ENCODE peak calls at places on chromosome 5, in eight cellular contexts. K is EL; M is stromal cell of bone marrow; C is stimulated activated naive CD8-positive, alpha-beta T cell treated with anti-CD3 and anti-CD28 coated beads, Interleukin-15, amount 100 ng/mL, for 72 hours; T is G401; I is stimulated activated CD8-positive, alpha-beta memory T cell treated with anti-CD3 and anti-CD28 coated beads, Interleukin-15, amount 100 ng/mL, for 24 hours; E is keratinocyte; B is germinal center. O is an unnamed sample.
A peak's percentile ranks its signal among the peaks of the same experiment; 100 is the strongest.

GRCh38 chr5:50967388-50968039 is 301.1 kb downstream of the PARP8 start:
- DNase-seq in E (no peak), T (no peak), C (no peak), M (no peak), K (peak; percentile 27), I (no peak), B (no peak), O (no peak)

GRCh38 chr5:54701179-54701578 is 183.6 kb downstream of the SNX18 start:
- DNase-seq in I (no peak), C (no peak), E (peak; percentile 57), K (peak; percentile 99), T (no peak), M (peak; percentile 56), B (no peak), O (peak; percentile 95)

GRCh38 chr5:169115725-169116124 is 185.2 kb downstream of the SLIT3 start:
- DNase-seq in C (no peak), K (no peak), I (no peak), M (no peak), T (no peak), B (no peak), E (no peak), O (no peak)

GRCh38 chr5:149062371-149063016 is 368 bp downstream of the SH3TC2 start:
- DNase-seq in I (no peak), M (peak; percentile 85), E (peak; percentile 85), K (peak; percentile 96), B (no peak), C (no peak), T (no peak), O (peak; percentile 68)

GRCh38 chr5:124871299-124871698 is 124.9 kb upstream of the ZNF608 start:
- DNase-seq in E (no peak), T (peak; percentile 39), M (peak; percentile 69), B (no peak), K (peak; percentile 25), C (no peak), I (no peak), O (peak; percentile 16)

GRCh38 chr5:133397986-133398645 is 214.2 kb downstream of the FSTL4 start:
- DNase-seq in C (no peak), I (no peak), M (no peak), B (no peak), T (no peak), E (no peak), K (no peak), O (no peak)

GRCh38 chr5:152256580-152256979 is 148.5 kb downstream of the NMUR2 start:
- DNase-seq in I (no peak), K (no peak), T (no peak), C (no peak), B (no peak), E (no peak), M (no peak), O (no peak)

GRCh38 chr5:154031923-154032489 is 6.7 kb downstream of the FAM114A2 start:
- DNase-seq in C (no peak), K (no peak), I (no peak), E (no peak), M (no peak), T (no peak), B (no peak), O (no peak)

GRCh38 chr5:149747833-149748366 is 17.8 kb downstream of the PPARGC1B start:
- DNase-seq in T (no peak), B (no peak), E (no peak), C (no peak), I (no peak), M (no peak), K (no peak), O (no peak)

GRCh38 chr5:57931807-57932206 is 449.2 kb upstream of the ACTBL2 start:
- DNase-seq in T (no peak), C (no peak), K (no peak), M (no peak), B (no peak), I (no peak), E (no peak), O (no peak)

GRCh38 chr5:119478781-119479180 is 26.5 kb downstream of the HSD17B4 start:
- DNase-seq in B (no peak), K (peak; percentile 10), T (no peak), M (no peak), C (no peak), E (no peak), I (no peak), O (no peak)

GRCh38 chr5:171774418-171774817 is 11.2 kb upstream of the SMIM23 start:
- DNase-seq in K (no peak), M (no peak), T (no peak), I (no peak), B (no peak), E (no peak), C (no peak), O (no peak)

GRCh38 chr5:3153226-3153858 is 401.9 kb upstream of the IRX2 start:
- DNase-seq in E (no peak), I (no peak), C (no peak), M (no peak), T (no peak), K (no peak), B (no peak), O (no peak)

GRCh38 chr5:93395891-93396465 is 185.0 kb downstream of the NR2F1-AS1 start:
- DNase-seq in B (no peak), K (no peak), E (no peak), T (no peak), I (no peak), M (no peak), C (no peak), O (no peak)

GRCh38 chr5:116788851-116789403 is 214.3 kb upstream of the SEMA6A start:
- DNase-seq in M (no peak), E (no peak), K (no peak), T (peak; percentile 75), C (no peak), I (no peak), B (no peak), O (no peak)

GRCh38 chr5:62432618-62433064 is 20.1 kb downstream of the IPO11 start:
- DNase-seq in I (no peak), C (no peak), M (no peak), E (no peak), K (no peak), B (no peak), T (no peak), O (no peak)

GRCh38 chr5:176724472-176724871 is 77.2 kb downstream of the TSPAN17 start:
- DNase-seq in T (no peak), M (no peak), I (no peak), K (no peak), C (no peak), B (no peak), E (no peak), O (no peak)

GRCh38 chr5:146794326-146795029 is 84.1 kb downstream of the PPP2R2B start:
- DNase-seq in T (no peak), I (no peak), B (no peak), E (no peak), M (peak; percentile 33), C (no peak), K (peak; percentile 11), O (no peak)

GRCh38 chr5:179285236-179285635 is 60.0 kb downstream of the ADAMTS2 start:
- DNase-seq in M (no peak), I (no peak), E (no peak), T (no peak), B (no peak), K (no peak), C (no peak), O (no peak)

GRCh38 chr5:31104775-31105174 is 88.7 kb upstream of the CDH6 start:
- DNase-seq in C (no peak), K (no peak), I (no peak), T (no peak), B (no peak), E (no peak), M (no peak), O (no peak)

GRCh38 chr5:172599204-172599567 is 41.9 kb upstream of the NEURL1B start:
- DNase-seq in C (no peak), E (no peak), B (no peak), M (no peak), T (no peak), K (no peak), I (no peak), O (no peak)

GRCh38 chr5:93503598-93504067 is 77.4 kb downstream of the NR2F1-AS1 start:
- DNase-seq in T (no peak), I (no peak), K (peak; percentile 92), E (no peak), M (peak; percentile 84), B (no peak), C (no peak), O (peak; percentile 84)

GRCh38 chr5:141960449-141961323 is 2.7 kb upstream of the PCDH12 start:
- DNase-seq in E (no peak), M (peak; percentile 68), B (peak; percentile 87), I (peak; percentile 73), T (peak; percentile 92), C (peak; percentile 87), K (peak; percentile 88), O (peak; percentile 37)

GRCh38 chr5:77645158-77645994 is 6.9 kb upstream of the OTP start:
- DNase-seq in I (peak; percentile 33), M (no peak), T (no peak), B (peak; percentile 79), E (no peak), K (peak; percentile 44), C (peak; percentile 56), O (no peak)

GRCh38 chr5:74122175-74122574 is 496.2 kb downstream of the ARHGEF28 start:
- DNase-seq in K (no peak), T (no peak), I (no peak), E (no peak), C (no peak), B (no peak), M (no peak), O (no peak)

GRCh38 chr5:149210968-149211495 is 60.6 kb upstream of the AFAP1L1 start:
- DNase-seq in K (no peak), E (no peak), M (no peak), B (no peak), I (no peak), C (no peak), T (no peak), O (no peak)

GRCh38 chr5:43891112-43891511 is 288.1 kb downstream of the NNT start:
- DNase-seq in T (no peak), C (no peak), E (no peak), B (no peak), M (peak; percentile 78), I (no peak), K (no peak), O (no peak)

GRCh38 chr5:31819926-31820516 is 181.1 kb downstream of the PDZD2 start:
- DNase-seq in C (no peak), E (no peak), B (no peak), M (no peak), K (no peak), I (no peak), T (no peak), O (no peak)

GRCh38 chr5:99104538-99105132 is 175.8 kb upstream of the CHD1 start:
- DNase-seq in T (peak; percentile 38), E (no peak), C (no peak), I (no peak), M (peak; percentile 14), K (peak; percentile 34), B (peak; percentile 5), O (no peak)

GRCh38 chr5:180639743-180640300 is 9.6 kb downstream of the FLT4 start:
- DNase-seq in E (no peak), T (no peak), I (no peak), M (no peak), C (no peak), K (no peak), B (no peak), O (no peak)

GRCh38 chr5:142201471-142201887 is 92.9 kb downstream of the NDFIP1 start:
- DNase-seq in I (no peak), K (peak; percentile 98), E (peak; percentile 55), M (peak; percentile 78), T (no peak), C (no peak), B (no peak), O (peak; percentile 62)

GRCh38 chr5:130836729-130837660 is 328.1 kb downstream of the HINT1 start:
- DNase-seq in B (no peak), K (no peak), T (no peak), E (no peak), M (no peak), C (no peak), I (no peak), O (no peak)

GRCh38 chr5:10123254-10123989 is 126.3 kb downstream of the ATPSCKMT start:
- DNase-seq in E (no peak), C (no peak), K (no peak), M (no peak), B (no peak), T (no peak), I (no peak), O (no peak)

GRCh38 chr5:78974011-78974410 is 11.1 kb downstream of the ARSB start:
- DNase-seq in K (no peak), E (no peak), I (no peak), M (no peak), T (peak; percentile 96), B (no peak), C (no peak), O (no peak)

O was measured in AG09309.